ENCODE peak calls at places on chromosomes 3 and 15, in seven cellular contexts. D is ovary, I is A549, B is esophagus muscularis mucosa, Y is sigmoid colon, S is stomach, G is transverse colon. U is an unnamed sample.

GRCh38 chr15:40751745-40752144 is 3.3 kb downstream of the RMDN3 start:
- DNase-seq in I (no peak), B (no peak), G (no peak), Y (no peak), D (no peak), S (no peak), U (no peak)

GRCh38 chr15:33201376-33202189 is 7.1 kb upstream of the FMN1 start:
- DNase-seq in S (peak), D (no peak), B (peak), G (peak), Y (no peak), I (peak), U (no peak)

GRCh38 chr15:84816694-84817460 is at the start of gene ALPK3:
- DNase-seq in I (no peak), B (no peak), S (peak), D (no peak), Y (peak), G (peak), U (no peak)

GRCh38 chr3:53885239-53885638 is 3.3 kb upstream of the ACTR8 start:
- DNase-seq in S (no peak), G (no peak), Y (no peak), B (no peak), D (no peak), I (peak), U (no peak)

GRCh38 chr15:81282911-81283310 is 41.0 kb downstream of the STARD5 start:
- DNase-seq in S (no peak), I (no peak), Y (no peak), D (no peak), B (no peak), G (peak), U (peak)

GRCh38 chr3:132187746-132188145 is 129.5 kb upstream of the ACP3 start:
- DNase-seq in D (no peak), B (no peak), I (no peak), S (no peak), G (no peak), Y (no peak), U (no peak)

GRCh38 chr3:180063783-180064182 is 27.0 kb upstream of the PEX5L start:
- DNase-seq in Y (no peak), D (no peak), S (no peak), G (no peak), B (no peak), I (peak), U (no peak)

GRCh38 chr3:108448593-108448992 is 61.8 kb downstream of the MYH15 start:
- DNase-seq in I (no peak), D (no peak), G (no peak), B (no peak), S (no peak), Y (no peak), U (no peak)

GRCh38 chr3:140223631-140224030 is 288.6 kb downstream of the CLSTN2 start:
- DNase-seq in B (no peak), D (no peak), G (no peak), I (peak), Y (no peak), S (no peak), U (no peak)

GRCh38 chr15:52021128-52021671 is 2.2 kb downstream of the MAPK6 start:
- DNase-seq in G (peak), B (no peak), I (peak), S (peak), D (no peak), Y (peak), U (no peak)

GRCh38 chr3:126621171-126621570 is 33.8 kb downstream of the TXNRD3 start:
- DNase-seq in G (no peak), D (no peak), I (no peak), S (no peak), B (no peak), Y (no peak), U (no peak)

GRCh38 chr15:62850791-62851291 is 191.7 kb upstream of the TPM1 start:
- DNase-seq in D (no peak), I (peak), G (no peak), S (no peak), Y (no peak), B (peak), U (no peak)

GRCh38 chr3:79845546-79845945 is 77.7 kb upstream of the ROBO1 start:
- DNase-seq in D (no peak), B (no peak), G (no peak), S (no peak), Y (no peak), I (no peak), U (no peak)

GRCh38 chr3:8625991-8626390 is 18.6 kb downstream of the SSUH2 start:
- DNase-seq in B (no peak), I (no peak), D (no peak), S (no peak), G (no peak), Y (peak), U (no peak)

GRCh38 chr3:196609815-196610515 is 29.5 kb upstream of the NRROS start:
- DNase-seq in Y (no peak), I (no peak), S (no peak), D (no peak), B (no peak), G (no peak), U (no peak)

GRCh38 chr3:58071480-58071971 is 63.3 kb downstream of the FLNB start:
- DNase-seq in Y (no peak), I (peak), D (no peak), G (no peak), B (no peak), S (no peak), U (peak)

GRCh38 chr3:187327827-187328226 is 36.3 kb upstream of the MASP1 start:
- DNase-seq in Y (no peak), I (no peak), S (no peak), D (no peak), B (no peak), G (no peak), U (no peak)

GRCh38 chr3:47984089-47984759 is 32.0 kb downstream of the MAP4 start:
- DNase-seq in Y (no peak), I (peak), G (no peak), S (no peak), D (no peak), B (no peak), U (no peak)

GRCh38 chr3:101381809-101382208 is 61.4 kb upstream of the IMPG2 start:
- DNase-seq in Y (no peak), B (no peak), G (no peak), D (no peak), S (no peak), I (peak), U (no peak)

GRCh38 chr3:97612632-97613031 is 151.9 kb upstream of the ARL6 start:
- DNase-seq in I (no peak), B (no peak), Y (no peak), S (no peak), D (no peak), G (no peak), U (no peak)

GRCh38 chr15:49171790-49172189 is 1.7 kb downstream of the GALK2 start:
- DNase-seq in Y (no peak), D (no peak), S (no peak), I (no peak), G (no peak), B (no peak), U (no peak)

GRCh38 chr15:85044251-85044853 is 62.7 kb downstream of the PDE8A start:
- DNase-seq in G (peak), I (peak), Y (peak), S (peak), D (peak), B (no peak), U (no peak)

GRCh38 chr3:61535826-61536225 is 25.5 kb upstream of the PTPRG start:
- DNase-seq in B (no peak), I (no peak), Y (no peak), D (no peak), G (no peak), S (no peak), U (no peak)

GRCh38 chr15:101504866-101505609 is 15.5 kb upstream of the PCSK6 start:
- DNase-seq in I (no peak), S (no peak), Y (no peak), D (no peak), B (peak), G (no peak), U (no peak)

GRCh38 chr3:129822679-129823078 is 70.8 kb downstream of the TMCC1 start:
- DNase-seq in I (no peak), S (no peak), G (no peak), Y (no peak), B (no peak), D (no peak), U (no peak)

DNA sequence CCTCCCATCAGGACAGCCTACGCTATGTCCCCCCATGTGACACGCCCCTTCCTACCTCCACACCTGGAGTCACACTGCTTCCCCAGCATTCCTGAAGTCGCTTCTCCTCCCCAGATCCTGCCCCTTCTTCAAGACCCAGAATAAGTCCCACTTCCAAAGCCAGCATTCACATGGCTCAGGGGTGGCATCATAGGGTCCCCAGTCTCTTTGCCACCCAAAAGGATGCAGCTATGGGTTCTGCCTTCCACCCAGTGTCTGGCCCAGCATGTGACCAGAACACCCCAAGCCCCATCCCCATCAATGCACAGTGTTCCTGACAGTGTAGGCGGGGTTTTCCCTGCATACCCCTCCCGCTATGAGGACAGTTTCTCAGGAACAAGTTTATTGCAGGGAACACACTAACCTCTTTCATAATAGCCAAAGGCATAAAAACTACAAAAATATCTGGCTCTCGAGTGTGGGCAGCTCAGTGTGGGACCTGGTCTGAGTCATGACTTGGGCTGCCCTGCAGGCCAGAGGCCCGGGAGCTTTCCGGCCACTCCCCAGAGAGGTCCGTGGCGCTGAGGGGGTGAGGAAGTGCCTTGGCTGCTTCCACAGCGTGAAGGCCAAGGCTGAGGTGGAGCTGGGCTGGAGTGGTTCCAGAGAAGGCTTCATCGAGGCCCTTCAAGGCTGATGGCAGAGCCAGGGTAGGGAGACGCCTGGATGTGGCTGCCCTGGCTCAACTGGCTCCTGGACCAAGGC is 5.8 kb downstream of the ISLR start:
- DNase-seq in I (peak), Y (peak), S (no peak), G (peak), B (no peak), D (peak), U (peak)
- TF ChIP-seq EP300 in I (peak), Y (no peak), S (no peak), G (no peak), B (no peak), D (no peak), U (no peak)

GRCh38 chr3:120144267-120144666 is 50.0 kb upstream of the GSK3B start:
- DNase-seq in I (peak), B (no peak), D (no peak), G (no peak), S (peak), Y (no peak), U (no peak)

GRCh38 chr3:120143676-120144075 is 49.4 kb upstream of the GSK3B start:
- DNase-seq in Y (no peak), D (no peak), G (no peak), S (no peak), I (no peak), B (no peak), U (no peak)

GRCh38 chr3:120148187-120148954 is 54.1 kb upstream of the GSK3B start:
- DNase-seq in I (no peak), B (no peak), Y (no peak), G (no peak), S (no peak), D (no peak), U (no peak)

GRCh38 chr3:120145498-120146285 is 51.4 kb upstream of the GSK3B start:
- DNase-seq in D (no peak), S (no peak), G (no peak), B (no peak), Y (no peak), I (peak), U (no peak)

DNA sequence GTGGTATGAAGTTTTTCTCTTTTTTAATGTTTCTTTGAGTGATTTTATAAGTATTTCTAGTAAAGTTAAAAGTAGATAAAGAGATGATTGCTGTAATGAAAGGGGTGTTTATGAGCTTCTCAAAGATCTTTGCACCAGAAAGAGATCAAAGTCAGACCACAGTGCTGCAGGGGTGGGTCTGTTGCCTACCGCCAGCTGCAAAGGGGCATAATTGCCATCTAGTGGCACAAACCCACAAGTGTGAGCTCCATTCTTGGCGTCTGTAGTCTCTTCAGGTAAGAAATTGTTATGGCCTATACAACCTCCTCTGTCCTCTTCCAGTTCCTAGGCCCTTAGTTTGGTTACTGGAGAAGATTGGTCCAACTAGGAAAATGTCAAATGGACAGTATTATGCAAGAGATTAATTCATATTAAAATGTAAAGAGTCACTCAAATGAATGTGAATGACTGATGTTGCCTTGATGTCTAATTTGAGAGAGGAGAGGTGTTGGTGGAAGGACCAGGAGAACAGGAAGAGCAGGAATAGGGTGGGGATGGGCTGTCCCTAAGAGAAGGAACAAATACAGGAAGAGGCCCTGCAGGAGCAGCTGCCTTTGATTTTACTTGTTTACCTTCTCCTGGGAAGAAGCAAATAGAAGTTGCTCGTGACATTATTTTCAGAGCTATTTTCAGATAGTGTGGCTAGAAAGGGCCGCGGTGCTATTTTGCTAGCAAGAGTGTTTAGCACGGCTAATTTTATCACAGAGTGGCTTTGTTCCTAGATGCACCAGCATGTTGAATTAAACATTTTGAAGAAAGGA is 53.0 kb upstream of the GSK3B start:
- DNase-seq in Y (no peak), S (peak), D (no peak), I (peak), G (peak), B (no peak), U (no peak)
- TF ChIP-seq CTCF in Y (no peak), S (no peak), D (no peak), I (no peak), G (no peak), B (no peak), U (no peak)

GRCh38 chr15:100349321-100349695 is 7.5 kb upstream of the ADAMTS17 start:
- DNase-seq in I (no peak), G (no peak), Y (no peak), D (no peak), B (peak), S (no peak), U (no peak)
- H3K27ac ChIP-seq in I (peak), G (peak), Y (peak), D (no peak), B (peak), S (peak), U (peak)

GRCh38 chr15:71080705-71081104 is 34.6 kb upstream of the THSD4 start:
- DNase-seq in D (no peak), G (no peak), Y (no peak), S (no peak), B (no peak), I (peak), U (no peak)
- TF ChIP-seq EP300 in D (no peak), G (no peak), Y (no peak), S (no peak), B (no peak), I (no peak), U (no peak)

GRCh38 chr15:77871838-77872371 is 205.6 kb downstream of the TBC1D2B start:
- DNase-seq in I (no peak), G (no peak), S (no peak), B (no peak), D (no peak), Y (no peak), U (no peak)
- TF ChIP-seq CTCF in I (no peak), G (no peak), S (no peak), B (no peak), D (no peak), Y (no peak), U (no peak)